ENCODE peak calls at places on chromosomes 16 and 17, in six cellular contexts. T is H1; M is CD4-positive, alpha-beta T cell; F is H54; D is DND-41; X is lower lobe of right lung. R is an unnamed sample.

GRCh38 chr17:8185580-8186445 is 4.2 kb downstream of the BORCS6 start:
- DNase-seq in M (peak; percentile 87), D (peak; percentile 83), X (peak; percentile 88), T (peak; percentile 100), F (no peak), R (no peak)

GRCh38 chr16:1125471-1125870 is 27.4 kb upstream of the CACNA1H start:
- DNase-seq in X (no peak), M (no peak), T (no peak), F (peak; percentile 61), D (no peak), R (no peak)

GRCh38 chr17:4947411-4948165 is 742 bp downstream of the PFN1 start:
- DNase-seq in D (peak; percentile 81), F (no peak), M (peak; percentile 67), T (peak; percentile 74), X (peak; percentile 78), R (no peak)

GRCh38 chr17:42275527-42276358 is 448 bp downstream of the STAT5B start:
- DNase-seq in X (no peak), F (no peak), D (peak; percentile 51), M (peak; percentile 26), T (peak; percentile 63), R (no peak)

GRCh38 chr17:40986920-40987319 is 2.8 kb upstream of the KRT40 start:
- DNase-seq in D (no peak), M (no peak), T (no peak), F (no peak), X (no peak), R (no peak)

GRCh38 chr17:63740464-63741181 is 976 bp downstream of the STRADA start:
- DNase-seq in X (no peak), F (peak; percentile 9), M (no peak), D (no peak), T (no peak), R (no peak)

GRCh38 chr17:44956998-44957981 is 9.7 kb upstream of the KIF18B start:
- DNase-seq in X (no peak), M (no peak), T (no peak), F (no peak), D (no peak), R (no peak)

GRCh38 chr16:81626181-81626674 is 152.9 kb upstream of the PLCG2 start:
- DNase-seq in T (no peak), D (no peak), X (no peak), M (no peak), F (no peak), R (no peak)

GRCh38 chr17:83117594-83117993 is 38.2 kb downstream of the METRNL start:
- DNase-seq in X (peak; percentile 17), D (no peak), T (no peak), M (no peak), F (no peak), R (no peak)

GRCh38 chr16:31301708-31302400 is 42.1 kb downstream of the ITGAM start:
- DNase-seq in T (no peak), X (no peak), D (no peak), M (no peak), F (peak; percentile 12), R (no peak)

GRCh38 chr17:77786090-77786489 is 172.4 kb upstream of the TNRC6C start:
- DNase-seq in X (no peak), T (no peak), F (no peak), M (no peak), D (no peak), R (no peak)

GRCh38 chr17:80545499-80545826 is 825 bp downstream of the RPTOR start:
- DNase-seq in X (no peak), F (no peak), M (no peak), D (no peak), T (no peak), R (no peak)

GRCh38 chr16:85316321-85316919 is 204.1 kb upstream of the CIBAR2 start:
- DNase-seq in F (peak; percentile 84), D (peak; percentile 57), M (peak; percentile 24), X (peak; percentile 69), T (peak; percentile 86), R (peak; percentile 70)

GRCh38 chr16:21159281-21159951 is 942 bp downstream of the LDAF1 start:
- DNase-seq in T (peak; percentile 76), D (peak; percentile 10), X (peak; percentile 81), F (no peak), M (no peak), R (peak; percentile 36)

GRCh38 chr16:13829712-13830304 is 90.1 kb upstream of the ERCC4 start:
- DNase-seq in X (no peak), M (no peak), F (no peak), T (no peak), D (no peak), R (no peak)

GRCh38 chr17:38509008-38509771 is 80.9 kb downstream of the ARHGAP23 start:
- DNase-seq in M (peak; percentile 65), T (peak; percentile 96), D (peak; percentile 27), F (peak; percentile 62), X (peak; percentile 80), R (peak; percentile 85)

GRCh38 chr17:8189041-8189710 is 804 bp downstream of the BORCS6 start:
- DNase-seq in F (no peak), D (peak; percentile 27), T (peak; percentile 54), M (no peak), X (peak; percentile 59), R (no peak)

GRCh38 chr17:51491416-51491815 is 231.1 kb downstream of the UTP18 start:
- DNase-seq in T (no peak), X (peak; percentile 68), F (no peak), M (no peak), D (no peak), R (no peak)

GRCh38 chr16:21092951-21093350 is 57.7 kb downstream of the DNAH3 start:
- DNase-seq in M (no peak), F (no peak), D (no peak), T (no peak), X (no peak), R (no peak)

R was measured in NT2/D1.